ENCODE peak calls at places on chromosomes 2 and 18, in nine cellular contexts. H, A, K, F, Q, V, W, Y and E are unnamed samples.

GRCh38 chr2:6845312-6845711 is 20.4 kb downstream of the CMPK2 start:
- DNase-seq in H (no peak), A (peak; percentile 20), K (no peak), F (peak; percentile 18), Q (no peak), V (no peak), W (no peak), Y (peak; percentile 31), E (peak; percentile 25)

GRCh38 chr2:240558229-240558885 is 569 bp upstream of the ANKMY1 start:
- DNase-seq in H (no peak), A (no peak), K (no peak), F (no peak), Q (no peak), V (no peak), W (no peak), Y (no peak), E (no peak)

GRCh38 chr2:96321230-96322103 is 3.6 kb upstream of the ITPRIPL1 start:
- DNase-seq in H (peak; percentile 82), A (peak; percentile 18), K (peak; percentile 52), F (no peak), Q (peak; percentile 65), V (peak; percentile 20), W (peak; percentile 11), Y (peak; percentile 29), E (no peak)

GRCh38 chr2:68643011-68643873 is at the start of gene PROKR1:
- DNase-seq in H (no peak), A (peak; percentile 12), K (peak; percentile 57), F (peak; percentile 5), Q (peak; percentile 50), V (no peak), W (no peak), Y (peak; percentile 11), E (peak; percentile 28)

GRCh38 chr18:51480562-51481261 is 283.2 kb upstream of the MEX3C start:
- DNase-seq in H (no peak), A (no peak), K (no peak), F (no peak), Q (no peak), V (no peak), W (no peak), Y (no peak), E (no peak)

GRCh38 chr2:163667064-163667887 is 68.5 kb downstream of the FIGN start:
- DNase-seq in H (no peak), A (peak; percentile 93), K (no peak), F (peak; percentile 97), Q (no peak), V (peak; percentile 91), W (peak; percentile 93), Y (peak; percentile 96), E (peak; percentile 84)

GRCh38 chr18:32010124-32010745 is 8.4 kb upstream of the RNF125 start:
- DNase-seq in H (no peak), A (no peak), K (no peak), F (no peak), Q (no peak), V (no peak), W (peak; percentile 35), Y (no peak), E (peak; percentile 53)

GRCh38 chr2:41937921-41938708 is 109.7 kb upstream of the PKDCC start:
- DNase-seq in H (no peak), A (no peak), K (no peak), F (no peak), Q (no peak), V (no peak), W (no peak), Y (peak; percentile 77), E (no peak)

GRCh38 chr2:24886114-24886501 is 33.9 kb downstream of the ADCY3 start:
- DNase-seq in H (no peak), A (no peak), K (no peak), F (no peak), Q (no peak), V (no peak), W (no peak), Y (no peak), E (no peak)

GRCh38 chr2:219076253-219076652 is 15.5 kb upstream of the IHH start:
- DNase-seq in H (no peak), A (no peak), K (no peak), F (no peak), Q (no peak), V (no peak), W (no peak), Y (no peak), E (no peak)

GRCh38 chr2:98972582-98973167 is 36.6 kb upstream of the CRACDL start:
- DNase-seq in H (no peak), A (no peak), K (no peak), F (no peak), Q (no peak), V (no peak), W (no peak), Y (no peak), E (no peak)

GRCh38 chr2:175817200-175817599 is 184.9 kb downstream of the LNPK start:
- DNase-seq in H (no peak), A (no peak), K (no peak), F (no peak), Q (no peak), V (no peak), W (no peak), Y (no peak), E (peak; percentile 63)

GRCh38 chr18:23137093-23137640 is 1.9 kb downstream of the CABLES1 start:
- DNase-seq in H (no peak), A (no peak), K (no peak), F (peak; percentile 28), Q (no peak), V (no peak), W (no peak), Y (peak; percentile 52), E (no peak)

GRCh38 chr2:98944786-98945185 is 8.8 kb upstream of the CRACDL start:
- DNase-seq in H (no peak), A (peak; percentile 69), K (no peak), F (peak; percentile 82), Q (no peak), V (no peak), W (peak; percentile 56), Y (peak; percentile 44), E (no peak)

GRCh38 chr2:85353876-85354285 is 447 bp downstream of the RETSAT start:
- DNase-seq in H (no peak), A (peak; percentile 7), K (peak; percentile 78), F (peak; percentile 7), Q (peak; percentile 92), V (no peak), W (peak; percentile 47), Y (peak; percentile 29), E (peak; percentile 55)

DNA sequence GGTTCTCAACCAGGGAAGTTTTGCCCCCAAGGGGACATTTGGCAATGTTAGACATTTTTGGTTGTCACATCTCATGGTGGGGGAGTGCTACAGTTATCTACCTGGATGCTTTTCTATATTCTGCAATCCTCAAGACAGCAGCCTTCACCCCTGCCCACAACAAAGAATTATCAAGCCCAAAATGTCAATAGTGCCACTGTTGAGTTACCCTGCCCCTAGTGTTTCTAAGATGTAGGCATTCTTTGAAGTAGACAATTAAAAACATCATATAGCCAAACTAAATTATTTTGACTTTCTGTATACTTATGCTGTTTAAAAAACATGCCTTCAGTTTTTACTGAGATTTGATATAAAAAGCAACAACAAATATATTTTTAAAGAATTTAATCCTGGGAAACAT is 48.0 kb downstream of the ABI2 start:
- DNase-seq in H (no peak), A (no peak), K (no peak), F (no peak), Q (no peak), V (no peak), W (no peak), Y (no peak), E (no peak)
- TF ChIP-seq CTCF in H (no peak), A (no peak), K (no peak), F (no peak), Q (no peak), V (no peak), W (peak; percentile 5), Y (peak; percentile 14), E (no peak)

DNA sequence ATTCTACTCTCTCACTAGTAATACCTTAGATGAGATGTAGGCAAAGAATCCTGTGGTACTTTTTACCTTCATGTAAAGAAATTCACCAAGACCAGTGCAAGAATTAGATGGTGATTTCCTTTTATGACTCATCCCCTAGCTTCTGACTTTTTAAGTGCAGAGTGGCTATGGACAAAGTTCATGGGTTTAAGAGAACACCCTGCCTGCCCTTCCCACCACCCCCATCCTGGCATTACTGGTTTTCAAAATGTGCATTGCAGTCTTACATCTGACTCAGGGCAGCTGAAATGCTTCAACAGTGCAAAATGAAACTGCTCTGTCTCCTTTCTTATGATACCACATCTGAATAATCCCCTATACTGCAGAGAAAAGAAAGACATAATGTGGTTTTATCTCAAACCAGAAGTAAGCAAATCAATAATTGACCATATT is 22.6 kb downstream of the MAIP1 start:
- DNase-seq in H (no peak), A (peak; percentile 75), K (no peak), F (peak; percentile 54), Q (no peak), V (no peak), W (peak; percentile 88), Y (peak; percentile 76), E (peak; percentile 84)
- H3K4me3 ChIP-seq in H (no peak overlapping the region), A (no peak overlapping the region), K (no peak overlapping the region), F (no peak overlapping the region), Q (no peak overlapping the region), V (no peak overlapping the region), W (no peak overlapping the region), Y (no peak overlapping the region), E (no peak overlapping the region)

DNA sequence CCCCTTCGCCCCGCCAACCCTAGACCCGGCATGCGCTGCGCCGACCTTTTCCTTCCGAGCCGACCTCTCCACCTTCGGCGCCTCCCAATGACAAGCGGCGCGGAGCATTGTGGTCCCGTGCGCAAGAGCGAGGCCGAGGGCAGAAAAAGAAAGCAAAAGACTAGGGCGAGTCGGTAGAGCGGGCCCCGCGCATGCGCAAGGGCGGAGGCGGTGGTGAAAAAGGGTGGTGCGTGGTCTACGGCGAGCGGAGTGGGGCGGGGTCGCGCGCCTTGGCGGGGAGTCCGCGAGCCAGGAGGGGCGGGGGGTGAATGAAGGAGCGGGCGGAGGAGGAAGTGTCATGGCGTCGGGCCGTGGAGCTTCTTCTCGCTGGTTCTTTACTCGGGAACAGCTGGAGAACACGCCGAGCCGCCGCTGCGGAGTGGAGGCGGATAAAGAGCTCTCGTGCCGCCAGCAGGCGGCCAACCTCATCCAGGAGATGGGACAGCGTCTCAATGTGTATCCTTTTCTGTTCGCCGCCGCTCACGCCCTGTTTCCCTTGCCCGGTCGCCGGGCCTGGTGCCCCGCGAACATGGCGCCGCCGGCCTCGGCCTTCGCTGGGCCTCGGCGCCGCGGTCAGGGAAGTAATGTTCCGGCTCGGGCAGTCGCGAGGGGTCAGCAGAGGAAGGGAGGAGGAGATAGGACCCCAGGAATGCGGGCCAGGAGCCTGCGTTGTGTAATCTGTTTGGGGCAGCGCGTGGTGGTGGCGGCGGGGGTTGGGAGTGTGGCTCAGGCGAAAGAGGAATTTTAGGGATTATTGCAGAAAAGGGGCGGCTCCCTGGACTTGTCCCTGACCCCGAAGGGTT is at the start of gene CCNT2:
- DNase-seq in H (peak; percentile 99), A (peak; percentile 100), K (peak; percentile 99), F (peak; percentile 96), Q (peak; percentile 100), V (peak; percentile 96), W (peak; percentile 98), Y (peak; percentile 100), E (peak; percentile 99)
- TF ChIP-seq CTCF in H (no peak), A (no peak), K (no peak), F (no peak), Q (no peak), V (no peak), W (no peak), Y (no peak), E (peak; percentile 18)

DNA sequence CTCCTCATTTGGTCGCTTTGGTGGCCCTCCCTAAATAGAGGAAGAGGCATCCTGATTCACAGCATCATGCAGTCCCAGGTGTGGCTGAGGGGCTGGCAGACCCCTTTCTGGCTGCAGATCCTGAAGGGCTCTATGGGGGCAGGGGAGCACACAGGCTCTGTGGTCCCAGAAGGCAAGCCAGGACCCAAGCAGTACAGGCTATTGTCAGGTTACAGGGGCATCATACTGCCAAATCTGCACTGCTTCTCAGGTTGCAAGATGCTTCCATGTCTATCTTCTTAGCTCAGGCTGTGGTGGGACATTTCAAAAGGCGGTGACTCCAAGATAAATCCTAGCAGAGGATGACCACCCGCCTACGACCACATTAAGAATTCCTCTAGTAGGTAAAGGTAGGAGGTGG is 54.3 kb downstream of the TTC32 start:
- DNase-seq in H (no peak), A (no peak), K (no peak), F (no peak), Q (no peak), V (no peak), W (no peak), Y (no peak), E (no peak)
- H3K4me3 ChIP-seq in H (no peak overlapping the region), A (no peak overlapping the region), K (no peak overlapping the region), F (no peak overlapping the region), Q (no peak overlapping the region), V (no peak overlapping the region), W (no peak overlapping the region), Y (no peak overlapping the region), E (no peak overlapping the region)